ENCODE peak calls at places on chromosomes 2 and 18, in four cellular contexts. Q is hepatocyte, K is foreskin keratinocyte, Y is left ventricle myocardium inferior. P is an unnamed sample.

GRCh38 chr2:166128156-166128505 is 311 bp upstream of the SCN1A start:
- DNase-seq in Q (no peak), K (no peak), Y (no peak), P (no peak)

GRCh38 chr2:231926761-231927565 is 767 bp upstream of the NPPC start:
- DNase-seq in Q (no peak), K (no peak), Y (no peak), P (no peak)

GRCh38 chr2:236338495-236339184 is 74.4 kb upstream of the ASB18 start:
- DNase-seq in Q (peak), K (no peak), Y (no peak), P (no peak)

GRCh38 chr2:120934891-120935338 is 199.2 kb downstream of the GLI2 start:
- DNase-seq in Q (peak), K (peak), Y (no peak), P (no peak)

GRCh38 chr2:233764761-233765160 is 4.7 kb downstream of the UGT1A1 start:
- DNase-seq in Q (no peak), K (no peak), Y (no peak), P (no peak)

GRCh38 chr2:28055325-28055970 is 164.9 kb downstream of the BABAM2 start:
- DNase-seq in Q (no peak), K (peak), Y (no peak), P (no peak)

GRCh38 chr2:36371070-36371962 is 15.7 kb downstream of the CRIM1 start:
- DNase-seq in Q (no peak), K (no peak), Y (no peak), P (no peak)

GRCh38 chr2:112767693-112768380 is 3.4 kb upstream of the CKAP2L start:
- DNase-seq in Q (no peak), K (no peak), Y (no peak), P (no peak)

GRCh38 chr2:29057006-29057405 is 17.3 kb downstream of the PCARE start:
- DNase-seq in Q (no peak), K (no peak), Y (no peak), P (no peak)

GRCh38 chr18:80103231-80103630 is 5.8 kb upstream of the ADNP2 start:
- DNase-seq in Q (no peak), K (no peak), Y (no peak), P (no peak)

GRCh38 chr18:79404567-79404910 is 8.8 kb downstream of the NFATC1 start:
- DNase-seq in Q (no peak), K (no peak), Y (peak), P (no peak)

GRCh38 chr2:216491757-216492635 is 6.6 kb upstream of the RPL37A start:
- DNase-seq in Q (no peak), K (no peak), Y (no peak), P (no peak)
- TF ChIP-seq CTCF in Q (no peak), K (no peak), Y (no peak), P (no peak)

GRCh38 chr18:10417191-10417590 is 37.2 kb upstream of the APCDD1 start:
- DNase-seq in Q (no peak), K (peak), Y (no peak), P (no peak)
- TF ChIP-seq CTCF in Q (no peak), K (peak), Y (no peak), P (no peak)

GRCh38 chr18:74896390-74896991 is 298.8 kb downstream of the ZNF407 start:
- DNase-seq in Q (peak), K (peak), Y (no peak), P (no peak)
- TF ChIP-seq CTCF in Q (peak), K (peak), Y (peak), P (peak)

GRCh38 chr18:67108894-67109293 is 407.6 kb downstream of the DSEL start:
- DNase-seq in Q (no peak), K (no peak), Y (no peak), P (no peak)

GRCh38 chr18:67109535-67109934 is 407.0 kb downstream of the DSEL start:
- DNase-seq in Q (no peak), K (no peak), Y (no peak), P (no peak)

GRCh38 chr18:67104700-67105284 is 411.7 kb downstream of the DSEL start:
- DNase-seq in Q (peak), K (peak), Y (peak), P (no peak)
- TF ChIP-seq CTCF in Q (peak), K (peak), Y (peak), P (peak)

GRCh38 chr18:57469884-57470283 is 34.7 kb downstream of the ONECUT2 start:
- DNase-seq in Q (peak), K (no peak), Y (no peak), P (no peak)

GRCh38 chr18:57480724-57481123 is 45.5 kb downstream of the ONECUT2 start:
- DNase-seq in Q (no peak), K (no peak), Y (no peak), P (no peak)

GRCh38 chr18:57475903-57476302 is 40.7 kb downstream of the ONECUT2 start:
- DNase-seq in Q (no peak), K (no peak), Y (no peak), P (no peak)

GRCh38 chr18:57475408-57475807 is 40.2 kb downstream of the ONECUT2 start:
- DNase-seq in Q (no peak), K (no peak), Y (no peak), P (no peak)
- TF ChIP-seq CTCF in Q (no peak), K (no peak), Y (no peak), P (no peak)

GRCh38 chr2:9388102-9388735 is 35.1 kb downstream of the ITGB1BP1 start:
- DNase-seq in Q (no peak), K (no peak), Y (no peak), P (no peak)
- TF ChIP-seq CTCF in Q (no peak), K (no peak), Y (no peak), P (no peak)

DNA sequence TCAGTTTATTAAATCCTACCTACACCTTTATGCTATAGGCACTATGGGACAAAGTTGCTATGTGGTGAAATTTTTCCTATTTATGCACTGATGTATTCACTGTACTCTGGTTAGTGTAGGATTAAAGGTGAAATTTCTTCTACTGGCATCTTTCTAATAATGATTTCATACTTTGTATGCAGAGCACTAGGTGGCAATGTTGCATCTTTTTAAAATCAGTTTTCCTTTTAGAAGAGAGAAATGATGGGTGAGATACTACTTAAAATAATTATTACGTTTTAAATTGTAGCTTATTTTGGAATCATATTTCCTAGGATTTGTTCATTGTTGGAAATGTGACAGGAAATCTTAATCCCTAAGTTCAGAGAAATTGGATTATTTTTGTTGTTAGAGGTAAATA is 150.9 kb downstream of the CD8B2 start:
- DNase-seq in Q (peak), K (peak), Y (no peak), P (no peak)
- TF ChIP-seq CTCF in Q (peak), K (peak), Y (peak), P (peak)

P was measured in type B pancreatic cell.